ENCODE peak calls at places on chromosomes 5 and 9, in seven cellular contexts. T is AG04450, W is nephron progenitor cell, G is uterus, Z is glutamatergic neuron, V is fibroblast of lung, P is PC-3. A is an unnamed sample.

GRCh38 chr9:959105-959504 is 17.4 kb upstream of the DMRT3 start:
- DNase-seq in W (no peak), T (no peak), G (no peak), V (no peak), Z (no peak), P (no peak), A (no peak)

GRCh38 chr9:129405089-129405830 is 215.6 kb downstream of the C9orf50 start:
- DNase-seq in T (no peak), V (peak), W (no peak), G (no peak), P (no peak), Z (peak), A (no peak)

GRCh38 chr5:41787257-41787656 is 83.0 kb downstream of the OXCT1 start:
- DNase-seq in G (no peak), P (peak), V (no peak), W (no peak), T (no peak), Z (no peak), A (no peak)

GRCh38 chr9:113963017-113963620 is 87.0 kb downstream of the ZNF618 start:
- DNase-seq in G (no peak), W (peak), Z (peak), P (peak), T (no peak), V (peak), A (peak)

GRCh38 chr5:147216552-147217154 is 18.2 kb upstream of the STK32A start:
- DNase-seq in T (no peak), W (peak), G (no peak), V (peak), Z (no peak), P (peak), A (peak)

GRCh38 chr9:100101608-100102007 is 2.6 kb downstream of the INVS start:
- DNase-seq in Z (no peak), P (no peak), T (no peak), W (no peak), G (no peak), V (no peak), A (no peak)

GRCh38 chr5:122673343-122673742 is 101.5 kb upstream of the SNX2 start:
- DNase-seq in G (no peak), V (peak), Z (no peak), W (no peak), T (no peak), P (no peak), A (no peak)

GRCh38 chr5:77852514-77853352 is 76.6 kb upstream of the TBCA start:
- DNase-seq in V (peak), Z (peak), P (no peak), T (no peak), W (peak), G (no peak), A (peak)

DNA sequence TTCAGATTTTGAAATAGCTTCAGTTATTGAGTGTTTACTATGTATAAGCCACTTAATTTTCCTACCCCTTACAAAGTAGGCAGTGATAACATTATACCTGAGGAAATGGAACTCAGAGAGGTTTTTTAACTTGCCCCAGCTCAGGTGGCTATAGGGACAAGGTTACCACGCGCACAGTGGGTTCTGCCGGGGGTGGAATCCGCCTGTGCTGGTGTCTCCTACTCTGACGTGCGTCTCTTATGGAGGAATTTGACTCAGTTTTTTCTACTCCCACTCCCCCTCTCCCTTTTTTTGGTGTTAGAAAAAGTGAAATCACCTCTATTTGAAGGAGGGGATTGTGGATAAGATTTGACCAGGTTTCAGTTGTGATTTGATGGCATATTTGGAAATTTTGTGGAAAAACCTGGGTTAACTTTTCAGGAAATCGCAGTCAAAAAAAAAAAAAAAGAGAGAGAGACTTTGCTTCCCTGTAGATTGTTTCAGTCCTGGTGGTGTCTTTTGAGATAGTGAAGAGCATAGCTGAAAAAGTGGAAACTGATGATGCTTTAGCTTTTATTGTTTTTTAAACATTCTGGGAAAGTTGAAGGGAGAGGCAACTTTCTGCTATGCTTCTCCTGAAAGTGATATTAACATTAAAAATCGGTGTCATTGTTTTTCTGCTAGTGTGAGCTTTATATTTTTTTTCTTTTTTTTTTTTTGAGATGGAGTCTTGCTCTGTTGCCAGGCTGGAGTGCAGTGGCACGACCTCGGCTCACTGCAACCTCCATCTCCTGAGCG is 15.9 kb downstream of the TRIO start:
- DNase-seq in G (no peak), T (no peak), W (no peak), V (no peak), P (no peak), Z (no peak), A (no peak)
- TF ChIP-seq CTCF in G (no peak), T (no peak), W (no peak), V (no peak), P (no peak), Z (no peak), A (no peak)

DNA sequence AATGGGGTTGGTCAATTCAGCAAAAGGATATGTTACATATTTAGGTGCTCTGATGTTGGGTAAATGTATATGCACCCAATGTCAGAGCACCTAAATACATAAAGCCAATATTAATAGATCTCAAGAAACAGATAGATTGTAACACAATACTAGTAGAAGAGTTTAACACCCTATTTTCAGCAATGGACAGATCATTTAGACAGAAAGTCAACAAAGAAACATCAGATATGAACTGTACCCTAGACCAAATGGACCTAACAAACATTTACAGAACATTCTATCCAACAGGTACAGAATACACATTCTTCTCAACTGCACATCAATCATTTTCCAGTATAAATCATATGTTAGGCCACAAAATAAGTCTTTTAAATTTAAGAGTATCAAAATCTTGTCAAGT is 35.2 kb downstream of the FANCC start:
- DNase-seq in P (no peak), V (no peak), Z (no peak), W (no peak), T (no peak), G (no peak), A (no peak)
- TF ChIP-seq CTCF in P (no peak), V (no peak), Z (no peak), W (no peak), T (no peak), G (no peak), A (no peak)

GRCh38 chr5:121027636-121028035 is 563.5 kb downstream of the PRR16 start:
- DNase-seq in V (no peak), P (no peak), G (no peak), Z (no peak), W (no peak), T (no peak), A (no peak)
- TF ChIP-seq CTCF in V (no peak), P (no peak), G (no peak), Z (no peak), W (no peak), T (no peak), A (no peak)

DNA sequence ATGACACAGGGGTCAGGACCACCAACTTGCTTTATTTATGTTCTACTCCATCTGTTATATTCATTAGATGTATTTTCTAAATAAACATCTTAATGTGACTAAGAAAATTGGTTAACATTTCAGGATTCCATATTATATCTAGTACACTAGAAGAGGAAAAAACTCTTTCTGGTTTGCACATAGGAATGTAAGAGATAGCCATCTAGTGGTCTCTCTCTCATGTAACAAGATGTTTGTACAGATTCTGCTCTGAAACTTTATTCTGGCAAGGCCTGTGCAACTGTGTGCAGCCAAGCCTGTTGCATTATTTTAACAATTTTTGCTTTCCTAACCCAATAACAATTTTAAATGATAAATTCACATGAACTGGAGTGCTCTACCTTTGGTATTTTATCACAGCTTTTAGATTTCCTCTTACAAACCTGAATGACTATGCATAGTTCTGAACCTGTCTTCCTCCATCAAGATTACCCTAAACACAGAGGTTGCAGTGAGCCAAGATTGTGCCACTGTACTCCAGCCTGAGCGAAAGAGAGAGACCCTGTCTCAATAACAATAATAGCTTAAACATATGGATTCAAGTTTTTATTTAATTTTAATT is 148.1 kb downstream of the GIN1 start:
- DNase-seq in Z (no peak), W (no peak), V (peak), T (no peak), P (peak), G (no peak), A (peak)
- TF ChIP-seq CTCF in Z (no peak), W (peak), V (peak), T (peak), P (peak), G (peak), A (peak)

DNA sequence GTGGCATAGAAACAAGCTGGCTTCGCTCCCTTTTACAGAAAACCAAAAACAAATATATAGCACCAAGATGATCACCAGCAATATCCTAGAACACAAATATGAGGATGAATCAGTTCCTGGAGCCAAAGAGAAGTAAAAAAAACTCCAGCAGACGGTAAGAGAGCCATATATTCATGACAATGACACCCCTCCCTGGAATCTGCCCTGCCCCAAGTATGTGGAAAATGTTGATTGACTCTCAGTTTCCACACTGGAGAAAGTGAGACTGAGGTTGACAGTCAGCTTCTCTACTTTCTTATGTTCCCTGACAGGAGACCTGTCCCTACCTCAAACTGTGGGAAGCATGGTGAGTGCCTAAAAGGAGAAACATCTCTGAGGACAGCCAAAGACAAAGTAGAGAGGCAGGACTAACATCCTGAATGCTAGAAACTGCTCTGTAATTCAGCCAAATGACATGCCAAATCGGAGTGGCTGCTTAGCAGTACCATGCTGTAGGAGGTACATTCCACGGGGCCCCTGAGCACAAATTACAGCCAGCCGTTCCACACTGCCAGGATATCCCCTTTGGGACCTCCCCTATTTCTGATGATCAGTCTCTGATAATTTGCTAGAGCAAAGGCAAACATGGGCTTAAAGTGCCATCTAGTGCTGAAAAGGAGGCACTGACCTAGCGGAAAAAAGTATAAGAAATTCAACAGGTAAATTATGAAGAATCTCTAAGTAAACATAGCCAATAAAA is 424.0 kb upstream of the RGMB start:
- DNase-seq in G (no peak), Z (no peak), P (peak), V (peak), W (no peak), T (no peak), A (peak)
- TF ChIP-seq CTCF in G (no peak), Z (peak), P (peak), V (peak), W (peak), T (peak), A (peak)

DNA sequence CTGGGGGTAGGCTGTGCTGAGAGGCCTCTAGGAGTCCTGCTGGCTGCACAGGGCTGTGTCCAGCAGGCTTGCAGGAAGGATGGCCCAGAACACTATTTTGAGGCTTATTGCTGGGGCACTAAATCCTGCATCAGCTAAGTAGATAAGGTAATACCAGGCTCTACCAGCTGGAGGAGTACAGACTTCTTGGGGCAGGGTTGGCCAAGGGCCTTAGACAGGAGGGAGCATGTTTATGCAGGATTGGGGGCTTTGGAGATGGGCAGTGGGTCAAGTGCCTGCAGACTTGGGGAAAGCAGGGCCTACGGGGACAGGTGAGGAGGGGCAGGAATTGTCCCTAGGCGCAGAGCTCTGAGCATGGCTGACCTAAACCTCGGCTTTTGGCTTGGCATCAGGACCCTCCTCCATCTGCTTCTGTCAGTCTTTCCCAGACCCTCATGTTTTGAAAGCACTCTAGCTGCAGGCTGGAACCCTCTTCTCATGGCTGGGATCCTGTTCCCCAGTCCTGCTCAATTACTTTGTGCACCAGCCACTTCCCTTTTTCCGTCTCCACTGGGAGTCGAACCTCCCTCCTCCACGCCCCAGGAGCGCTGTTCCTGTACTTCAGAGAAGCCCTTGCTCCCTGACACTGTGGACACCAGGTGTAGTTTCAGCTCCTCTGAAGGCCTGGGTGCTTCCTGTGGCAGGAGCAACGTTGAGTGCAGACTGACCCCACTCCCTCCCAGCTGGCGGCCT is 61.0 kb upstream of the SPTLC1 start:
- DNase-seq in T (no peak), W (no peak), G (no peak), Z (no peak), V (no peak), P (peak), A (peak)
- TF ChIP-seq CTCF in T (peak), W (no peak), G (no peak), Z (no peak), V (peak), P (no peak), A (peak)

DNA sequence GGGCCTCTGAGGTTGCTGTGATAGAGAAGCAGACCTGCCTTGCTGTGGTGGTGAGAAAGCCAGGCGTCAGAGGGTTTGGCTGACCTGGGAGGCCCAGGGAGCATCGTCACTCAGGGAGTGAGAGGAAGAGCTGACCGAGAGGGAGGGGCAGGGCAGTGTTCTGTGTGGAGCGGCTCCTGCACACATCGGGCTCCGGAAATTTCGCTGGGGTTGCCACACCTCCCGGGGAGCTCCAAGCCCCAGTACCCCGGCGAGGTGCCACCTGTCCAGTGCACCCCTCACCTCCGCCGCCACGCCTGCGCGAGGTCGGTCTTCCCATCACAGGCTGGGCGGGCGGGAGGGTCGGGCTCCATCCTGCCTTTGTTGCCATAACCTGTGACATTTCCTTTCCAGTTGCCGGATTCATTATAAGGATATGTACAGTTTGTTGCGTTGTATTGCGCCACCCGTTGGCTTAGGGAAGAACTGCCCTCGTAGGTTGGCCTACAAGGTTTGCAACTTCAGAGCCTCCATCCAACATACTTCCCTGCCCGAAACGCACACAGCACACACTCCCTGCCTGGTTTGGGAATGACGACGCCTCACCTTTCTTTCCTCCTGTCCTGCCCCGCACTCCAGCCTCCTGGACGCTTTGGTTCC is 223.2 kb downstream of the CACNA1B start:
- DNase-seq in G (no peak), P (no peak), Z (no peak), V (no peak), T (no peak), W (no peak), A (peak)
- TF ChIP-seq CTCF in G (no peak), P (no peak), Z (no peak), V (no peak), T (no peak), W (no peak), A (peak)